ENCODE peak calls at places on chromosomes 1 and 21, in eight cellular contexts. One of them, this sample, is unnamed.

GRCh38 chr1:95829581-95829980 is 595.6 kb downstream of the RWDD3 start:
- DNase-seq in HCT116: no peak
- DNase-seq in retinal pigment epithelial cell: no peak
- DNase-seq in epithelial cell of proximal tubule: no peak
- DNase-seq in PC-9: peak
- DNase-seq in IMR-90: no peak
- DNase-seq in AG09319: no peak
- DNase-seq in stimulated activated CD4-positive, alpha-beta T cell treated with anti-CD3 and anti-CD28 coated beads, Interleukin-12 subunit alpha, Interleukin-12 subunit beta, amount 100 ng/mL, for 4 hours: no peak
- DNase-seq in this sample: no peak

GRCh38 chr1:202199141-202199889 is 5.7 kb downstream of the LGR6 start:
- DNase-seq in HCT116: no peak
- DNase-seq in retinal pigment epithelial cell: no peak
- DNase-seq in epithelial cell of proximal tubule: no peak
- DNase-seq in PC-9: no peak
- DNase-seq in IMR-90: no peak
- DNase-seq in AG09319: no peak
- DNase-seq in stimulated activated CD4-positive, alpha-beta T cell treated with anti-CD3 and anti-CD28 coated beads, Interleukin-12 subunit alpha, Interleukin-12 subunit beta, amount 100 ng/mL, for 4 hours: no peak
- DNase-seq in this sample: peak

GRCh38 chr1:172719066-172719627 is 60.2 kb downstream of the FASLG start:
- DNase-seq in HCT116: no peak
- DNase-seq in retinal pigment epithelial cell: no peak
- DNase-seq in epithelial cell of proximal tubule: no peak
- DNase-seq in PC-9: no peak
- DNase-seq in IMR-90: peak
- DNase-seq in AG09319: no peak
- DNase-seq in stimulated activated CD4-positive, alpha-beta T cell treated with anti-CD3 and anti-CD28 coated beads, Interleukin-12 subunit alpha, Interleukin-12 subunit beta, amount 100 ng/mL, for 4 hours: no peak
- DNase-seq in this sample: no peak

GRCh38 chr1:42176902-42177519 is 12.5 kb upstream of the GUCA2A start:
- DNase-seq in HCT116: no peak
- DNase-seq in retinal pigment epithelial cell: no peak
- DNase-seq in epithelial cell of proximal tubule: no peak
- DNase-seq in PC-9: no peak
- DNase-seq in IMR-90: peak
- DNase-seq in AG09319: no peak
- DNase-seq in stimulated activated CD4-positive, alpha-beta T cell treated with anti-CD3 and anti-CD28 coated beads, Interleukin-12 subunit alpha, Interleukin-12 subunit beta, amount 100 ng/mL, for 4 hours: no peak
- DNase-seq in this sample: peak

GRCh38 chr21:28877318-28877884 is 115.3 kb downstream of the LTN1 start:
- DNase-seq in HCT116: no peak
- DNase-seq in retinal pigment epithelial cell: no peak
- DNase-seq in epithelial cell of proximal tubule: no peak
- DNase-seq in PC-9: no peak
- DNase-seq in IMR-90: no peak
- DNase-seq in AG09319: no peak
- DNase-seq in stimulated activated CD4-positive, alpha-beta T cell treated with anti-CD3 and anti-CD28 coated beads, Interleukin-12 subunit alpha, Interleukin-12 subunit beta, amount 100 ng/mL, for 4 hours: no peak
- DNase-seq in this sample: no peak

GRCh38 chr1:246647113-246647512 is 77.1 kb upstream of the SCCPDH start:
- DNase-seq in HCT116: no peak
- DNase-seq in retinal pigment epithelial cell: no peak
- DNase-seq in epithelial cell of proximal tubule: no peak
- DNase-seq in PC-9: no peak
- DNase-seq in IMR-90: peak
- DNase-seq in AG09319: peak
- DNase-seq in stimulated activated CD4-positive, alpha-beta T cell treated with anti-CD3 and anti-CD28 coated beads, Interleukin-12 subunit alpha, Interleukin-12 subunit beta, amount 100 ng/mL, for 4 hours: no peak
- DNase-seq in this sample: peak

GRCh38 chr1:210625715-210626114 is 297.0 kb downstream of the HHAT start:
- DNase-seq in HCT116: no peak
- DNase-seq in retinal pigment epithelial cell: no peak
- DNase-seq in epithelial cell of proximal tubule: no peak
- DNase-seq in PC-9: no peak
- DNase-seq in IMR-90: no peak
- DNase-seq in AG09319: no peak
- DNase-seq in stimulated activated CD4-positive, alpha-beta T cell treated with anti-CD3 and anti-CD28 coated beads, Interleukin-12 subunit alpha, Interleukin-12 subunit beta, amount 100 ng/mL, for 4 hours: no peak
- DNase-seq in this sample: no peak

GRCh38 chr1:156889802-156890585 is 3.5 kb upstream of the PEAR1 start:
- DNase-seq in HCT116: peak
- DNase-seq in retinal pigment epithelial cell: no peak
- DNase-seq in epithelial cell of proximal tubule: no peak
- DNase-seq in PC-9: peak
- DNase-seq in IMR-90: peak
- DNase-seq in AG09319: peak
- DNase-seq in stimulated activated CD4-positive, alpha-beta T cell treated with anti-CD3 and anti-CD28 coated beads, Interleukin-12 subunit alpha, Interleukin-12 subunit beta, amount 100 ng/mL, for 4 hours: peak
- DNase-seq in this sample: peak

GRCh38 chr21:34724131-34724856 is 55.5 kb downstream of the CLIC6 start:
- DNase-seq in HCT116: no peak
- DNase-seq in retinal pigment epithelial cell: no peak
- DNase-seq in epithelial cell of proximal tubule: no peak
- DNase-seq in PC-9: no peak
- DNase-seq in IMR-90: no peak
- DNase-seq in AG09319: no peak
- DNase-seq in stimulated activated CD4-positive, alpha-beta T cell treated with anti-CD3 and anti-CD28 coated beads, Interleukin-12 subunit alpha, Interleukin-12 subunit beta, amount 100 ng/mL, for 4 hours: no peak
- DNase-seq in this sample: no peak

GRCh38 chr1:153192697-153193096 is 10.5 kb upstream of the LELP1 start:
- DNase-seq in HCT116: peak
- DNase-seq in retinal pigment epithelial cell: no peak
- DNase-seq in epithelial cell of proximal tubule: no peak
- DNase-seq in PC-9: no peak
- DNase-seq in IMR-90: no peak
- DNase-seq in AG09319: no peak
- DNase-seq in stimulated activated CD4-positive, alpha-beta T cell treated with anti-CD3 and anti-CD28 coated beads, Interleukin-12 subunit alpha, Interleukin-12 subunit beta, amount 100 ng/mL, for 4 hours: no peak
- DNase-seq in this sample: no peak

GRCh38 chr1:84698718-84699117 is 8.5 kb upstream of the SSX2IP start:
- DNase-seq in HCT116: peak
- DNase-seq in retinal pigment epithelial cell: peak
- DNase-seq in epithelial cell of proximal tubule: peak
- DNase-seq in PC-9: peak
- DNase-seq in IMR-90: peak
- DNase-seq in AG09319: no peak
- DNase-seq in stimulated activated CD4-positive, alpha-beta T cell treated with anti-CD3 and anti-CD28 coated beads, Interleukin-12 subunit alpha, Interleukin-12 subunit beta, amount 100 ng/mL, for 4 hours: no peak
- DNase-seq in this sample: no peak

GRCh38 chr1:93140106-93140505 is 40.1 kb downstream of the TMED5 start:
- DNase-seq in HCT116: no peak
- DNase-seq in retinal pigment epithelial cell: no peak
- DNase-seq in epithelial cell of proximal tubule: no peak
- DNase-seq in PC-9: no peak
- DNase-seq in IMR-90: peak
- DNase-seq in AG09319: no peak
- DNase-seq in stimulated activated CD4-positive, alpha-beta T cell treated with anti-CD3 and anti-CD28 coated beads, Interleukin-12 subunit alpha, Interleukin-12 subunit beta, amount 100 ng/mL, for 4 hours: no peak
- DNase-seq in this sample: no peak

GRCh38 chr1:32335951-32336867 is at the start of gene MARCKSL1:
- DNase-seq in HCT116: peak
- DNase-seq in retinal pigment epithelial cell: no peak
- DNase-seq in epithelial cell of proximal tubule: no peak
- DNase-seq in PC-9: peak
- DNase-seq in IMR-90: peak
- DNase-seq in AG09319: no peak
- DNase-seq in stimulated activated CD4-positive, alpha-beta T cell treated with anti-CD3 and anti-CD28 coated beads, Interleukin-12 subunit alpha, Interleukin-12 subunit beta, amount 100 ng/mL, for 4 hours: peak
- DNase-seq in this sample: peak

GRCh38 chr1:25238046-25238445 is 5.7 kb upstream of the SYF2 start:
- DNase-seq in HCT116: no peak
- DNase-seq in retinal pigment epithelial cell: no peak
- DNase-seq in epithelial cell of proximal tubule: no peak
- DNase-seq in PC-9: no peak
- DNase-seq in IMR-90: no peak
- DNase-seq in AG09319: no peak
- DNase-seq in stimulated activated CD4-positive, alpha-beta T cell treated with anti-CD3 and anti-CD28 coated beads, Interleukin-12 subunit alpha, Interleukin-12 subunit beta, amount 100 ng/mL, for 4 hours: no peak
- DNase-seq in this sample: no peak

This sample was measured in left ventricle myocardium superior.